ENCODE peak calls at places on chromosomes 12 and 14, in five cellular contexts. A is CD4-positive, CD25-positive, alpha-beta regulatory T cell; K is CD4-positive, alpha-beta memory T cell; S is upper lobe of right lung; J is small intestine. O is an unnamed sample.

GRCh38 chr12:67621112-67621511 is 27.4 kb upstream of the DYRK2 start:
- DNase-seq in A (no peak), K (no peak), S (no peak), J (no peak), O (no peak)

GRCh38 chr14:94015223-94015622 is 10.9 kb upstream of the OTUB2 start:
- DNase-seq in A (no peak), K (no peak), S (no peak), J (no peak), O (no peak)

GRCh38 chr12:123401753-123402683 is 18.1 kb downstream of the KMT5A start:
- DNase-seq in A (no peak), K (no peak), S (no peak), J (no peak), O (no peak)

GRCh38 chr14:22339277-22339676 is 249.7 kb downstream of the DAD1 start:
- DNase-seq in A (no peak), K (no peak), S (no peak), J (no peak), O (no peak)

GRCh38 chr12:78636253-78636855 is 228.2 kb upstream of the SYT1 start:
- DNase-seq in A (no peak), K (no peak), S (no peak), J (no peak), O (no peak)

GRCh38 chr12:20220339-20220738 is 148.0 kb upstream of the PDE3A start:
- DNase-seq in A (no peak), K (no peak), S (no peak), J (peak; percentile 47), O (no peak)

GRCh38 chr12:29769162-29769820 is 14.5 kb downstream of the TMTC1 start:
- DNase-seq in A (no peak), K (no peak), S (no peak), J (no peak), O (no peak)

GRCh38 chr14:101586531-101587402 is 25.5 kb downstream of the DIO3 start:
- DNase-seq in A (no peak), K (no peak), S (peak; percentile 48), J (no peak), O (no peak)

GRCh38 chr12:7642876-7643309 is 22.8 kb downstream of the APOBEC1 start:
- DNase-seq in A (no peak), K (no peak), S (no peak), J (peak; percentile 65), O (no peak)

GRCh38 chr12:69658203-69658602 is 40.9 kb downstream of the BEST3 start:
- DNase-seq in A (no peak), K (no peak), S (no peak), J (no peak), O (no peak)

GRCh38 chr14:64971890-64972785 is at the start of gene RAB15:
- DNase-seq in A (peak; percentile 35), K (peak; percentile 56), S (peak; percentile 74), J (peak; percentile 19), O (peak; percentile 46)

GRCh38 chr14:103002578-103003350 is 54.6 kb downstream of the CDC42BPB start:
- DNase-seq in A (no peak), K (no peak), S (no peak), J (no peak), O (no peak)

GRCh38 chr12:50825372-50825838 is 17.3 kb upstream of the TMPRSS12 start:
- DNase-seq in A (no peak), K (no peak), S (no peak), J (peak; percentile 71), O (peak; percentile 49)

GRCh38 chr12:120539303-120539702 is 5.1 kb downstream of the RNF10 start:
- DNase-seq in A (no peak), K (no peak), S (no peak), J (peak; percentile 44), O (no peak)

GRCh38 chr14:62138593-62138992 is 376.4 kb downstream of the SNAPC1 start:
- DNase-seq in A (no peak), K (no peak), S (no peak), J (no peak), O (no peak)

GRCh38 chr12:89346741-89347324 is 5.5 kb downstream of the DUSP6 start:
- DNase-seq in A (no peak), K (no peak), S (no peak), J (peak; percentile 32), O (no peak)

GRCh38 chr12:13022737-13023370 is 21.3 kb upstream of the FAM234B start:
- DNase-seq in A (no peak), K (no peak), S (no peak), J (peak; percentile 33), O (no peak)

GRCh38 chr12:113961921-113962710 is 4.0 kb downstream of the RBM19 start:
- DNase-seq in A (no peak), K (peak; percentile 58), S (no peak), J (no peak), O (no peak)

GRCh38 chr14:24062216-24062980 is 9.0 kb upstream of the CPNE6 start:
- DNase-seq in A (no peak), K (no peak), S (no peak), J (no peak), O (no peak)
- H3K27ac ChIP-seq in A (no peak overlapping the region), K (no peak overlapping the region), S (no peak overlapping the region), J (peak overlapping the region; percentile 93), O (no peak overlapping the region)

GRCh38 chr14:100212476-100213333 is 26.2 kb upstream of the YY1 start:
- DNase-seq in A (no peak), K (no peak), S (no peak), J (no peak), O (no peak)
- H3K4me3 ChIP-seq in A (peak overlapping the region; percentile 50), K (no peak overlapping the region), S (no peak overlapping the region), J (no peak overlapping the region), O (no peak overlapping the region)

GRCh38 chr14:105910426-105910825 is 384.0 kb downstream of the TMEM121 start:
- DNase-seq in A (no peak), K (no peak), S (no peak), J (no peak), O (peak; percentile 3)

GRCh38 chr14:105909046-105909827 is 382.9 kb downstream of the TMEM121 start:
- DNase-seq in A (no peak), K (no peak), S (no peak), J (no peak), O (peak; percentile 7)

GRCh38 chr14:105908006-105908405 is 381.6 kb downstream of the TMEM121 start:
- DNase-seq in A (no peak), K (no peak), S (no peak), J (no peak), O (no peak)

GRCh38 chr14:105907276-105907675 is 380.9 kb downstream of the TMEM121 start:
- DNase-seq in A (no peak), K (peak; percentile 5), S (no peak), J (no peak), O (no peak)

GRCh38 chr14:105908481-105908911 is 382.1 kb downstream of the TMEM121 start:
- DNase-seq in A (no peak), K (no peak), S (no peak), J (no peak), O (no peak)
- H3K9me3 ChIP-seq in A (no peaks in the 10 kb centered on the region), K (no peaks in the 10 kb centered on the region), S (no peaks in the 10 kb centered on the region), J (no peaks in the 10 kb centered on the region), O (no peaks in the 10 kb centered on the region)

GRCh38 chr14:92964124-92965109 is 41.5 kb downstream of the CHGA start:
- DNase-seq in A (no peak), K (no peak), S (peak; percentile 65), J (no peak), O (no peak)
- H3K27ac ChIP-seq in A (no peak overlapping the region), K (no peak overlapping the region), S (peak overlapping the region; percentile 11), J (no peak overlapping the region), O (no peak overlapping the region)

O was measured in CD8-positive, alpha-beta memory T cell.